ENCODE peak calls at places on chromosome 12, in four cellular contexts. W is H7; M is T follicular helper cell; X is activated CD8-positive, alpha-beta T cell treated with anti-CD3 and anti-CD28 coated beads, Interleukin-2, amount 10 ng/mL, durations not matched to agents 7 days and 5 days. D is an unnamed sample.

GRCh38 chr12:48175613-48176416 is 7.6 kb upstream of the CCDC184 start:
- DNase-seq in W (peak), M (no peak), X (no peak), D (no peak)

GRCh38 chr12:31832740-31833540 is 104.1 kb upstream of the AMN1 start:
- DNase-seq in W (no peak), M (peak), X (peak), D (no peak)

GRCh38 chr12:54588110-54588831 is at the start of gene PPP1R1A:
- DNase-seq in W (peak), M (no peak), X (no peak), D (no peak)

GRCh38 chr12:104494816-104495158 is 38.0 kb downstream of the CHST11 start:
- DNase-seq in W (no peak), M (no peak), X (no peak), D (no peak)

GRCh38 chr12:68823711-68824110 is 15.7 kb downstream of the MDM2 start:
- DNase-seq in W (no peak), M (no peak), X (no peak), D (no peak)

GRCh38 chr12:47216150-47216677 is 136.5 kb upstream of the AMIGO2 start:
- DNase-seq in W (no peak), M (no peak), X (peak), D (no peak)

GRCh38 chr12:102961488-102961801 is 4.0 kb downstream of the ASCL1 start:
- DNase-seq in W (peak), M (no peak), X (no peak), D (no peak)

GRCh38 chr12:24742378-24742777 is 206.5 kb downstream of the BCAT1 start:
- DNase-seq in W (no peak), M (no peak), X (peak), D (no peak)

GRCh38 chr12:4997939-4998338 is 45.7 kb upstream of the KCNA5 start:
- DNase-seq in W (no peak), M (no peak), X (no peak), D (no peak)

GRCh38 chr12:92055877-92056276 is 89.8 kb downstream of the BTG1 start:
- DNase-seq in W (no peak), M (peak), X (peak), D (peak)

GRCh38 chr12:6700646-6701051 is at the start of gene PIANP:
- DNase-seq in W (peak), M (peak), X (peak), D (no peak)

GRCh38 chr12:115070313-115070712 is 386.3 kb upstream of the TBX3 start:
- DNase-seq in W (no peak), M (no peak), X (no peak), D (no peak)

GRCh38 chr12:52191841-52192791 is at the start of gene KRT80:
- DNase-seq in W (peak), M (no peak), X (no peak), D (peak)

GRCh38 chr12:116736962-116737773 is 701 bp downstream of the SPRING1 start:
- DNase-seq in W (peak), M (no peak), X (peak), D (peak)

GRCh38 chr12:131988054-131988796 is 38.5 kb downstream of the EP400 start:
- DNase-seq in W (no peak), M (no peak), X (no peak), D (no peak)

GRCh38 chr12:57883057-57883456 is 36.5 kb upstream of the CTDSP2 start:
- DNase-seq in W (no peak), M (no peak), X (no peak), D (no peak)